ENCODE peak calls at places on chromosomes 12 and 14, in nine cellular contexts. V, A, L, J, R, F, S, Q and G are unnamed samples.

GRCh38 chr12:114916531-114916930 is 232.6 kb upstream of the TBX3 start:
- DNase-seq in V (no peak), A (no peak), L (no peak), J (no peak), R (no peak), F (no peak), S (no peak), Q (no peak), G (no peak)

GRCh38 chr12:8099235-8099634 is 17.2 kb downstream of the NECAP1 start:
- DNase-seq in V (no peak), A (no peak), L (no peak), J (no peak), R (no peak), F (no peak), S (no peak), Q (no peak), G (no peak)

GRCh38 chr12:52202361-52203078 is 10.7 kb upstream of the KRT80 start:
- DNase-seq in V (no peak), A (no peak), L (no peak), J (peak; percentile 75), R (no peak), F (no peak), S (peak; percentile 43), Q (no peak), G (no peak)

GRCh38 chr12:96399081-96399918 is 939 bp downstream of the CDK17 start:
- DNase-seq in V (peak; percentile 91), A (peak; percentile 55), L (peak; percentile 10), J (peak; percentile 96), R (peak; percentile 77), F (peak; percentile 82), S (peak; percentile 89), Q (peak; percentile 45), G (peak; percentile 87)

GRCh38 chr12:104665296-104665695 is 208.5 kb downstream of the CHST11 start:
- DNase-seq in V (no peak), A (no peak), L (no peak), J (no peak), R (no peak), F (no peak), S (no peak), Q (no peak), G (no peak)

GRCh38 chr12:112599871-112600270 is 181.1 kb downstream of the PTPN11 start:
- DNase-seq in V (no peak), A (no peak), L (peak; percentile 90), J (no peak), R (no peak), F (no peak), S (no peak), Q (no peak), G (no peak)

GRCh38 chr12:59780605-59781135 is 184.8 kb downstream of the SLC16A7 start:
- DNase-seq in V (no peak), A (peak; percentile 28), L (peak; percentile 7), J (no peak), R (peak; percentile 5), F (no peak), S (no peak), Q (no peak), G (no peak)

GRCh38 chr12:131738196-131738595 is 27.3 kb downstream of the SFSWAP start:
- DNase-seq in V (no peak), A (no peak), L (no peak), J (no peak), R (no peak), F (no peak), S (no peak), Q (no peak), G (no peak)

GRCh38 chr14:55306938-55307589 is 35.8 kb downstream of the FBXO34 start:
- DNase-seq in V (no peak), A (no peak), L (no peak), J (no peak), R (peak; percentile 83), F (no peak), S (no peak), Q (no peak), G (no peak)

GRCh38 chr12:77152623-77153193 is 87.3 kb upstream of the E2F7 start:
- DNase-seq in V (no peak), A (peak; percentile 20), L (peak; percentile 5), J (no peak), R (peak; percentile 68), F (no peak), S (no peak), Q (peak; percentile 29), G (no peak)

GRCh38 chr12:34373926-34374325 is 351.6 kb downstream of the ALG10 start:
- DNase-seq in V (no peak), A (no peak), L (no peak), J (no peak), R (no peak), F (no peak), S (no peak), Q (no peak), G (no peak)

GRCh38 chr12:34377243-34378035 is 355.1 kb downstream of the ALG10 start:
- DNase-seq in V (no peak), A (no peak), L (no peak), J (no peak), R (no peak), F (no peak), S (no peak), Q (no peak), G (no peak)

GRCh38 chr12:34384693-34385092 is 362.4 kb downstream of the ALG10 start:
- DNase-seq in V (no peak), A (no peak), L (no peak), J (no peak), R (no peak), F (no peak), S (no peak), Q (no peak), G (no peak)

GRCh38 chr12:34376133-34376799 is 354.0 kb downstream of the ALG10 start:
- DNase-seq in V (no peak), A (no peak), L (no peak), J (no peak), R (no peak), F (no peak), S (no peak), Q (no peak), G (no peak)

GRCh38 chr12:34379142-34379541 is 356.8 kb downstream of the ALG10 start:
- DNase-seq in V (no peak), A (no peak), L (no peak), J (no peak), R (no peak), F (no peak), S (no peak), Q (no peak), G (no peak)
- H3K9me3 ChIP-seq in V (no peaks in the 10 kb centered on the region), A (peaks cover 10% of the 10 kb centered on the region), L (no peaks in the 10 kb centered on the region), J (peaks cover 100% of the 10 kb centered on the region), R (peaks cover 1% of the 10 kb centered on the region), F (peaks cover 7% of the 10 kb centered on the region), S (peaks cover 97% of the 10 kb centered on the region), Q (peaks cover 100% of the 10 kb centered on the region), G (peaks cover 41% of the 10 kb centered on the region)

GRCh38 chr14:68899033-68899603 is 80.0 kb downstream of the ACTN1 start:
- DNase-seq in V (no peak), A (no peak), L (no peak), J (no peak), R (no peak), F (no peak), S (no peak), Q (no peak), G (no peak)

GRCh38 chr14:68897559-68898160 is 81.4 kb downstream of the ACTN1 start:
- DNase-seq in V (no peak), A (no peak), L (no peak), J (no peak), R (no peak), F (no peak), S (no peak), Q (no peak), G (no peak)

GRCh38 chr14:68896132-68896531 is 83.0 kb downstream of the ACTN1 start:
- DNase-seq in V (peak; percentile 81), A (no peak), L (no peak), J (no peak), R (peak; percentile 21), F (no peak), S (no peak), Q (no peak), G (no peak)

GRCh38 chr14:68895304-68895703 is 83.8 kb downstream of the ACTN1 start:
- DNase-seq in V (no peak), A (no peak), L (no peak), J (no peak), R (no peak), F (no peak), S (no peak), Q (no peak), G (no peak)

GRCh38 chr14:68898248-68899032 is 80.7 kb downstream of the ACTN1 start:
- DNase-seq in V (no peak), A (no peak), L (no peak), J (no peak), R (no peak), F (no peak), S (no peak), Q (no peak), G (no peak)
- H3K4me3 ChIP-seq in V (no peak overlapping the region), A (no peak overlapping the region), L (no peak overlapping the region), J (no peak overlapping the region), R (no peak overlapping the region), F (no peak overlapping the region), S (no peak overlapping the region), Q (no peak overlapping the region), G (no peak overlapping the region)

DNA sequence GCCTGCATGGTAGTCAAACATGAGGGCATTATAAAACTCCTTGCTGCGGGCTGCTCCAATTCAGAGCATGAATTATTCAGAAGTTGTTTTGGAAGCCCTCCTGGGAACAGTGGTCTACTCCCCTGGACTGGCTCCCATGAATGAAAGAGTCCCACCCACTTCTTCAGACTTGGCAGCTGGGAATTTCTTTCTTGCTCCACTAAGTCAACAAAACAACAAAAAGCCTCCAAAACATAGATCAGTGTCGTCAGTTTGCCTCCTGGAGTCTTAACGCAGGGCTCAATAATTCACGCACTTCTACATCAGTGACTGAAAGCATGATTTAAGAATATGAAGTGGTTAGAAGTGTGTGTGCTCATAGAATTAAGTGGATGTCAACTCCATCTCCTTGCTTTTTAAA is 37.9 kb downstream of the AKAP6 start:
- DNase-seq in V (no peak), A (no peak), L (no peak), J (no peak), R (no peak), F (no peak), S (no peak), Q (no peak), G (no peak)
- H3K4me1 ChIP-seq in V (peaks cover 9% of the 10 kb centered on the region), A (peaks cover 10% of the 10 kb centered on the region), L (no peaks in the 10 kb centered on the region), J (no peaks in the 10 kb centered on the region), R (peaks cover 7% of the 10 kb centered on the region), F (peaks cover 10% of the 10 kb centered on the region), S (no peaks in the 10 kb centered on the region), Q (peaks cover 17% of the 10 kb centered on the region), G (peaks cover 19% of the 10 kb centered on the region)

GRCh38 chr12:34304001-34304400 is 281.7 kb downstream of the ALG10 start:
- DNase-seq in V (no peak), A (no peak), L (no peak), J (peak; percentile 34), R (no peak), F (no peak), S (peak; percentile 12), Q (no peak), G (no peak)

GRCh38 chr12:34305176-34305575 is 282.9 kb downstream of the ALG10 start:
- DNase-seq in V (no peak), A (no peak), L (no peak), J (no peak), R (no peak), F (no peak), S (no peak), Q (no peak), G (no peak)

GRCh38 chr12:34304546-34304945 is 282.2 kb downstream of the ALG10 start:
- DNase-seq in V (no peak), A (no peak), L (no peak), J (no peak), R (no peak), F (no peak), S (no peak), Q (no peak), G (no peak)

GRCh38 chr12:34303091-34303870 is 281.0 kb downstream of the ALG10 start:
- DNase-seq in V (no peak), A (no peak), L (no peak), J (peak; percentile 58), R (no peak), F (no peak), S (peak; percentile 19), Q (no peak), G (no peak)

GRCh38 chr12:34306133-34306830 is 284.0 kb downstream of the ALG10 start:
- DNase-seq in V (no peak), A (no peak), L (no peak), J (no peak), R (no peak), F (no peak), S (no peak), Q (no peak), G (no peak)
- H3K9me3 ChIP-seq in V (peaks cover 26% of the 10 kb centered on the region), A (peaks cover 20% of the 10 kb centered on the region), L (no peaks in the 10 kb centered on the region), J (peaks cover 100% of the 10 kb centered on the region), R (peaks cover 1% of the 10 kb centered on the region), F (peaks cover 9% of the 10 kb centered on the region), S (peaks cover 98% of the 10 kb centered on the region), Q (peaks cover 97% of the 10 kb centered on the region), G (no peaks in the 10 kb centered on the region)